ENCODE peak calls at places on chromosome 4, in four cellular contexts. V, K, Q and L are unnamed samples.
A peak's percentile ranks its signal among the peaks of the same experiment; 100 is the strongest.

GRCh38 chr4:76651616-76652015 is 216.6 kb downstream of the SHROOM3 start:
- DNase-seq in K (no peak), Q (no peak), V (no peak), L (no peak)

GRCh38 chr4:84644087-84644486 is 61.2 kb downstream of the CDS1 start:
- DNase-seq in Q (no peak), V (no peak), K (no peak), L (no peak)

GRCh38 chr4:66814277-66814676 is 731.0 kb downstream of the CENPC start:
- DNase-seq in Q (no peak), V (no peak), K (no peak), L (no peak)

GRCh38 chr4:60724623-60725022 is 475.5 kb upstream of the ADGRL3 start:
- DNase-seq in V (peak; percentile 26), K (no peak), Q (no peak), L (peak; percentile 62)

GRCh38 chr4:112075129-112075753 is 70.0 kb upstream of the FAM241A start:
- DNase-seq in Q (peak; percentile 35), V (peak; percentile 38), K (no peak), L (peak; percentile 53)

GRCh38 chr4:148170408-148171385 is 271.5 kb downstream of the NR3C2 start:
- DNase-seq in K (no peak), Q (no peak), V (no peak), L (no peak)

GRCh38 chr4:36426741-36427140 is 145.3 kb downstream of the DTHD1 start:
- DNase-seq in Q (no peak), V (no peak), K (no peak), L (no peak)

GRCh38 chr4:151561551-151562256 is 152.7 kb downstream of the FHIP1A start:
- DNase-seq in Q (no peak), V (no peak), K (no peak), L (no peak)

GRCh38 chr4:38180456-38180855 is 220.3 kb downstream of the PTTG2 start:
- DNase-seq in K (no peak), Q (no peak), V (no peak), L (no peak)

GRCh38 chr4:140861359-140862181 is 105.4 kb upstream of the TBC1D9 start:
- DNase-seq in K (no peak), Q (peak; percentile 57), V (peak; percentile 40), L (peak; percentile 35)

GRCh38 chr4:69881173-69881773 is 21.3 kb upstream of the SULT1E1 start:
- DNase-seq in Q (peak; percentile 3), K (peak; percentile 33), V (peak; percentile 2), L (peak; percentile 29)

GRCh38 chr4:172708184-172708583 is 460.4 kb upstream of the GALNT7 start:
- DNase-seq in K (no peak), V (no peak), Q (no peak), L (no peak)

GRCh38 chr4:6410664-6411063 is 61.8 kb downstream of the PPP2R2C start:
- DNase-seq in K (no peak), Q (no peak), V (no peak), L (no peak)

GRCh38 chr4:6225469-6225868 is 25.1 kb upstream of the JAKMIP1 start:
- DNase-seq in K (no peak), V (peak; percentile 29), Q (no peak), L (no peak)